ENCODE peak calls at places on chromosomes 16 and 17, in five cellular contexts. P, H, I, L and W are unnamed samples. For H3K36me3 and H3K4me1, the result is how much of the 10 kb centered on the place peaks cover.

GRCh38 chr17:69450857-69451410 is 36.4 kb downstream of the MAP2K6 start:
- DNase-seq in I (no peak), P (no peak), L (peak), H (no peak), W (no peak)

GRCh38 chr16:87303431-87303930 is 13.7 kb downstream of the C16orf95 start:
- DNase-seq in H (no peak), P (no peak), I (no peak), L (no peak), W (no peak)

GRCh38 chr17:62892870-62893338 is 73.1 kb upstream of the TANC2 start:
- DNase-seq in I (peak), L (no peak), P (no peak), H (no peak), W (peak)

GRCh38 chr17:79776378-79777165 is 1.4 kb upstream of the CBX2 start:
- DNase-seq in I (no peak), P (no peak), L (peak), H (no peak), W (peak)

GRCh38 chr17:75843577-75844529 is at the start of gene UNC13D:
- DNase-seq in L (no peak), P (peak), H (no peak), I (peak), W (peak)

GRCh38 chr16:67718668-67719047 is 458 bp downstream of the GFOD2 start:
- DNase-seq in L (no peak), P (no peak), I (peak), H (no peak), W (no peak)

GRCh38 chr17:29625037-29625750 is 2.5 kb upstream of the CORO6 start:
- DNase-seq in P (no peak), I (no peak), H (no peak), L (peak), W (no peak)

GRCh38 chr16:54178491-54178976 is 108.1 kb downstream of the IRX3 start:
- DNase-seq in H (peak), I (no peak), L (peak), P (peak), W (no peak)

GRCh38 chr16:1325261-1325660 is 8.2 kb upstream of the BAIAP3 start:
- DNase-seq in H (no peak), I (no peak), L (no peak), P (no peak), W (no peak)

GRCh38 chr17:58331815-58332719 is 3.5 kb upstream of the TSPOAP1 start:
- DNase-seq in P (peak), H (no peak), L (no peak), I (peak), W (no peak)

GRCh38 chr16:75254359-75254837 is 3.0 kb upstream of the BCAR1 start:
- DNase-seq in P (no peak), L (no peak), H (no peak), I (no peak), W (peak)

GRCh38 chr17:67130768-67131167 is 86.4 kb downstream of the CACNG1 start:
- DNase-seq in I (no peak), H (no peak), P (no peak), L (no peak), W (no peak)

GRCh38 chr17:72658675-72659074 is 433.8 kb downstream of the SLC39A11 start:
- DNase-seq in I (no peak), H (no peak), L (no peak), P (no peak), W (no peak)

GRCh38 chr17:80363518-80364090 is 51.4 kb upstream of the ENDOV start:
- DNase-seq in I (no peak), H (no peak), L (no peak), P (peak), W (no peak)

GRCh38 chr16:65409505-65409904 is 287.6 kb upstream of the CDH11 start:
- DNase-seq in L (no peak), I (no peak), H (no peak), P (no peak), W (no peak)

GRCh38 chr17:79948406-79948917 is 87.2 kb downstream of the TBC1D16 start:
- DNase-seq in P (peak), L (no peak), I (no peak), H (no peak), W (no peak)

GRCh38 chr17:8602679-8603078 is 27.8 kb downstream of the MYH10 start:
- DNase-seq in I (no peak), H (no peak), P (no peak), L (no peak), W (no peak)

GRCh38 chr17:8593830-8594229 is 36.7 kb downstream of the MYH10 start:
- DNase-seq in P (no peak), H (no peak), I (no peak), L (no peak), W (no peak)

GRCh38 chr17:8599351-8600011 is 31.0 kb downstream of the MYH10 start:
- DNase-seq in L (no peak), P (no peak), H (no peak), I (no peak), W (no peak)

GRCh38 chr17:8593276-8593675 is 37.2 kb downstream of the MYH10 start:
- DNase-seq in I (no peak), H (no peak), L (no peak), P (no peak), W (no peak)

GRCh38 chr17:8598913-8599312 is 31.6 kb downstream of the MYH10 start:
- DNase-seq in P (no peak), H (no peak), I (no peak), L (no peak), W (no peak)
- H3K36me3 ChIP-seq in P (under half), H (under half), I (under half), L (under half), W (under half)

DNA sequence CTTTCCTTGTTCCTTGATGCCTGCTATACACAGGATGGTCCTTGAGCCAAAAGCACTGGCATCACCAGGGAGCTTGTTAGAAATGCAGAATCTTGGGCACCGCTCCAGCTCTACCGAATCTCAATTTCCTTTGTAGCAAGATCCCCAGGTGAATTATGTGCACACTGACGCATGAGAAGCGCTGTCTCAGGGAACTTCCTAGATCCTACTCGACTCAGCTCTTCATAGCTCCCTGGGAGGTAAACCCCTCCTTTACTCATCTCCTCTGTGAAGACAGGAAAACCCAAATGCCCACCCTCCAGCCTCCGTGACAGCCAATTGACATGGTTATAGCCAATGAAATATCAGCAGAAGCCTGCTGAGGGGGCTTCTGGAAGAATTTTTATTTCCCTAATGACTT is 4.1 kb downstream of the USP31 start:
- DNase-seq in P (no peak), I (no peak), H (no peak), L (peak), W (no peak)
- H3K4me1 ChIP-seq in P (half or more), I (under half), H (under half), L (under half), W (under half)

GRCh38 chr17:74769856-74770497 is 6.2 kb downstream of the NAT9 start:
- DNase-seq in L (no peak), I (no peak), H (no peak), P (peak), W (no peak)

GRCh38 chr17:74773414-74773813 is 2.7 kb downstream of the NAT9 start:
- DNase-seq in P (no peak), I (no peak), H (no peak), L (no peak), W (no peak)

GRCh38 chr17:74772071-74772470 is 4.1 kb downstream of the NAT9 start:
- DNase-seq in L (no peak), P (no peak), H (no peak), I (no peak), W (no peak)

GRCh38 chr17:74770498-74771318 is 5.4 kb downstream of the NAT9 start:
- DNase-seq in P (peak), H (no peak), L (peak), I (peak), W (no peak)

GRCh38 chr17:74771319-74771914 is 4.7 kb downstream of the NAT9 start:
- DNase-seq in H (no peak), L (no peak), P (no peak), I (no peak), W (no peak)
- H3K36me3 ChIP-seq in H (under half), L (under half), P (under half), I (half or more), W (under half)

DNA sequence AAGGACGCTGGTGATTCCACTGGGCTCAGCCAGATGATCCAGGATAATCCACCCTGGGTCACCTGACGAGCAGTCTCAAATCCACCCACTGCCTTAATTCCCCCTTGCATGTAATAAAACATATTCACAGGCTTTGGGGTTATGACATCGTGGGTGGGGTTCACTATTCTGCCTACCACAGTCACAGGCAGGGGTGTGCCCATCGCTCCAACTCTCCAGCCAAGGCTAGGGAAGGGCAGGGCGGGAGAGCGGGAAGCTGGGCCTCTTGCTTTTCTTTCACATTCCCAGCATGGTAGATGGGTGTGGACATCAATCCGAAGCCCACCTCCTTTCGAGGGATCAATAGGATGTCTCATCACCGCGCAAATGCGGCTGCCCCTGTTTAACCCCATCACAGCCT is 12.7 kb upstream of the CD300LD start:
- DNase-seq in P (no peak), L (no peak), H (no peak), I (no peak), W (no peak)
- H3K4me1 ChIP-seq in P (under half), L (under half), H (under half), I (under half), W (under half)

GRCh38 chr17:35808240-35808961 is 883 bp upstream of the TAF15 start:
- DNase-seq in H (no peak), I (no peak), L (no peak), P (no peak), W (no peak)

GRCh38 chr17:35811759-35812158 is 2.5 kb downstream of the TAF15 start:
- DNase-seq in P (no peak), L (no peak), H (no peak), I (no peak), W (no peak)

GRCh38 chr17:35809855-35810461 is 674 bp downstream of the TAF15 start:
- DNase-seq in P (no peak), I (no peak), H (no peak), L (no peak), W (no peak)

GRCh38 chr17:35808962-35809854 is at the start of gene TAF15:
- DNase-seq in I (peak), P (peak), L (peak), H (peak), W (peak)

GRCh38 chr17:35812456-35812855 is 3.2 kb downstream of the TAF15 start:
- DNase-seq in P (no peak), L (no peak), I (no peak), H (no peak), W (no peak)
- H3K36me3 ChIP-seq in P (under half), L (under half), I (under half), H (under half), W (under half)